ENCODE peak calls at places on chromosomes 11 and 22, in seven cellular contexts. A is AG04450, M is kidney epithelial cell, R is activated B cell treated with CpG ODN at 0.5 μM for 24 hours, Y is prostate gland, I is IMR-90, D is esophagus squamous epithelium. F is an unnamed sample.

GRCh38 chr22:19855504-19856409 is 1.1 kb upstream of the GNB1L start:
- DNase-seq in A (no peak), M (no peak), R (peak), Y (no peak), I (peak), D (no peak), F (no peak)

GRCh38 chr11:13126430-13126829 is 117.3 kb downstream of the RASSF10 start:
- DNase-seq in A (peak), M (peak), R (no peak), Y (no peak), I (peak), D (no peak), F (no peak)

GRCh38 chr11:126186031-126186698 is 25.3 kb downstream of the RPUSD4 start:
- DNase-seq in A (no peak), M (no peak), R (no peak), Y (no peak), I (peak), D (no peak), F (no peak)

GRCh38 chr11:3109921-3110706 is 52.9 kb upstream of the CARS1 start:
- DNase-seq in A (no peak), M (no peak), R (peak), Y (peak), I (no peak), D (no peak), F (no peak)

GRCh38 chr22:40033586-40034380 is 39.0 kb downstream of the FAM83F start:
- DNase-seq in A (no peak), M (no peak), R (no peak), Y (no peak), I (no peak), D (no peak), F (no peak)

GRCh38 chr11:8338138-8338537 is 74.5 kb upstream of the LMO1 start:
- DNase-seq in A (no peak), M (no peak), R (no peak), Y (peak), I (peak), D (no peak), F (peak)

GRCh38 chr11:121334973-121335711 is 42.6 kb downstream of the SC5D start:
- DNase-seq in A (no peak), M (no peak), R (no peak), Y (no peak), I (no peak), D (no peak), F (no peak)

GRCh38 chr22:42685941-42686666 is 34.6 kb downstream of the A4GALT start:
- DNase-seq in A (no peak), M (no peak), R (no peak), Y (no peak), I (no peak), D (no peak), F (no peak)

GRCh38 chr22:24950272-24950902 is 2.1 kb upstream of the KIAA1671 start:
- DNase-seq in A (no peak), M (no peak), R (no peak), Y (no peak), I (peak), D (no peak), F (no peak)

GRCh38 chr11:28900427-28900826 is 792.2 kb downstream of the METTL15 start:
- DNase-seq in A (no peak), M (no peak), R (no peak), Y (no peak), I (no peak), D (no peak), F (no peak)

GRCh38 chr22:50581031-50581949 is 1.4 kb downstream of the CHKB start:
- DNase-seq in A (no peak), M (no peak), R (no peak), Y (no peak), I (no peak), D (no peak), F (no peak)

GRCh38 chr11:75853971-75854370 is 39.0 kb downstream of the UVRAG start:
- DNase-seq in A (no peak), M (no peak), R (no peak), Y (no peak), I (no peak), D (no peak), F (no peak)

GRCh38 chr11:125516266-125516665 is 20.2 kb upstream of the FEZ1 start:
- DNase-seq in A (no peak), M (no peak), R (no peak), Y (no peak), I (no peak), D (no peak), F (no peak)

GRCh38 chr11:13183094-13183825 is 94.3 kb upstream of the BMAL1 start:
- DNase-seq in A (no peak), M (no peak), R (no peak), Y (no peak), I (peak), D (no peak), F (no peak)

GRCh38 chr22:24938741-24939341 is 7.7 kb downstream of the LHFPL7 start:
- DNase-seq in A (no peak), M (no peak), R (no peak), Y (peak), I (peak), D (no peak), F (no peak)

GRCh38 chr11:11966826-11967668 is 41.4 kb downstream of the DKK3 start:
- DNase-seq in A (no peak), M (no peak), R (peak), Y (peak), I (peak), D (no peak), F (peak)

GRCh38 chr22:42300286-42301071 is 30.0 kb upstream of the TCF20 start:
- DNase-seq in A (no peak), M (peak), R (peak), Y (no peak), I (no peak), D (no peak), F (no peak)

GRCh38 chr11:116895053-116895757 is 57.8 kb upstream of the APOA1 start:
- DNase-seq in A (no peak), M (no peak), R (peak), Y (no peak), I (no peak), D (no peak), F (no peak)

GRCh38 chr11:3126207-3126865 is 38.8 kb downstream of the OSBPL5 start:
- DNase-seq in A (no peak), M (no peak), R (no peak), Y (peak), I (no peak), D (no peak), F (no peak)

GRCh38 chr22:37244114-37244921 is at the start of gene RAC2:
- DNase-seq in A (no peak), M (no peak), R (peak), Y (no peak), I (peak), D (peak), F (no peak)

GRCh38 chr11:121347094-121347493 is 54.5 kb downstream of the SC5D start:
- DNase-seq in A (no peak), M (no peak), R (no peak), Y (no peak), I (no peak), D (no peak), F (no peak)

GRCh38 chr11:19995131-19995530 is 165.1 kb downstream of the DBX1 start:
- DNase-seq in A (peak), M (peak), R (no peak), Y (no peak), I (peak), D (no peak), F (no peak)

GRCh38 chr22:23113067-23113846 is 28.5 kb downstream of the RSPH14 start:
- DNase-seq in A (peak), M (no peak), R (no peak), Y (no peak), I (peak), D (no peak), F (no peak)

GRCh38 chr22:19871023-19871844 is 16.6 kb upstream of the GNB1L start:
- DNase-seq in A (no peak), M (no peak), R (no peak), Y (no peak), I (no peak), D (no peak), F (no peak)

GRCh38 chr11:4090258-4090657 is 4.3 kb upstream of the RRM1 start:
- DNase-seq in A (no peak), M (no peak), R (no peak), Y (no peak), I (no peak), D (no peak), F (no peak)

GRCh38 chr11:91860661-91861060 is 364.0 kb upstream of the FAT3 start:
- DNase-seq in A (no peak), M (peak), R (no peak), Y (no peak), I (no peak), D (no peak), F (no peak)

GRCh38 chr11:34050536-34050935 is 995 bp upstream of the CAPRIN1 start:
- DNase-seq in A (no peak), M (no peak), R (no peak), Y (no peak), I (peak), D (no peak), F (no peak)

GRCh38 chr11:62138630-62139425 is 15.0 kb downstream of the INCENP start:
- DNase-seq in A (no peak), M (no peak), R (no peak), Y (no peak), I (no peak), D (no peak), F (no peak)
- TF ChIP-seq CTCF in A (no peak), M (no peak), R (no peak), Y (no peak), I (no peak), D (no peak), F (no peak)

GRCh38 chr11:134856371-134856971 is 444.4 kb upstream of the B3GAT1 start:
- DNase-seq in A (no peak), M (no peak), R (no peak), Y (no peak), I (no peak), D (no peak), F (no peak)
- TF ChIP-seq CTCF in A (no peak), M (no peak), R (no peak), Y (no peak), I (no peak), D (no peak), F (no peak)

GRCh38 chr11:32334822-32335221 is 100.5 kb downstream of the WT1 start:
- DNase-seq in A (no peak), M (no peak), R (no peak), Y (no peak), I (no peak), D (no peak), F (no peak)
- TF ChIP-seq CTCF in A (no peak), M (peak), R (no peak), Y (no peak), I (peak), D (no peak), F (peak)

DNA sequence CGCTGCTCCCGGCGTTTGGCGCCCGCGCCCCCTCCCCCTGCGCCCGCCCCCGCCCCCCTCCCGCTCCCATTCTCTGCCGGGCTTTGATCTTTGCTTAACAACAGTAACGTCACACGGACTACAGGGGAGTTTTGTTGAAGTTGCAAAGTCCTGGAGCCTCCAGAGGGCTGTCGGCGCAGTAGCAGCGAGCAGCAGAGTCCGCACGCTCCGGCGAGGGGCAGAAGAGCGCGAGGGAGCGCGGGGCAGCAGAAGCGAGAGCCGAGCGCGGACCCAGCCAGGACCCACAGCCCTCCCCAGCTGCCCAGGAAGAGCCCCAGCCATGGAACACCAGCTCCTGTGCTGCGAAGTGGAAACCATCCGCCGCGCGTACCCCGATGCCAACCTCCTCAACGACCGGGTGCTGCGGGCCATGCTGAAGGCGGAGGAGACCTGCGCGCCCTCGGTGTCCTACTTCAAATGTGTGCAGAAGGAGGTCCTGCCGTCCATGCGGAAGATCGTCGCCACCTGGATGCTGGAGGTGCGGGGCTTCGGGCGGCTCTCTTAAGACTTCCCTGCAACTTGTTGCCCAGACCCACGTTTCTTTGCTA is at the start of gene CCND1:
- DNase-seq in A (peak), M (peak), R (no peak), Y (peak), I (peak), D (no peak), F (peak)
- TF ChIP-seq CTCF in A (peak), M (peak), R (no peak), Y (peak), I (peak), D (peak), F (peak)

GRCh38 chr11:66976048-66976467 is 954 bp downstream of the C11orf86 start:
- DNase-seq in A (no peak), M (no peak), R (no peak), Y (no peak), I (no peak), D (no peak), F (peak)
- TF ChIP-seq CTCF in A (peak), M (peak), R (no peak), Y (peak), I (peak), D (no peak), F (peak)

GRCh38 chr11:128603752-128604472 is 16.6 kb upstream of the ETS1 start:
- DNase-seq in A (no peak), M (no peak), R (no peak), Y (no peak), I (no peak), D (no peak), F (no peak)
- TF ChIP-seq CTCF in A (no peak), M (no peak), R (no peak), Y (no peak), I (peak), D (no peak), F (no peak)

GRCh38 chr11:61609970-61610347 is 29.1 kb upstream of the SYT7 start:
- DNase-seq in A (no peak), M (no peak), R (no peak), Y (no peak), I (no peak), D (no peak), F (no peak)
- TF ChIP-seq CTCF in A (peak), M (peak), R (no peak), Y (no peak), I (peak), D (no peak), F (peak)

DNA sequence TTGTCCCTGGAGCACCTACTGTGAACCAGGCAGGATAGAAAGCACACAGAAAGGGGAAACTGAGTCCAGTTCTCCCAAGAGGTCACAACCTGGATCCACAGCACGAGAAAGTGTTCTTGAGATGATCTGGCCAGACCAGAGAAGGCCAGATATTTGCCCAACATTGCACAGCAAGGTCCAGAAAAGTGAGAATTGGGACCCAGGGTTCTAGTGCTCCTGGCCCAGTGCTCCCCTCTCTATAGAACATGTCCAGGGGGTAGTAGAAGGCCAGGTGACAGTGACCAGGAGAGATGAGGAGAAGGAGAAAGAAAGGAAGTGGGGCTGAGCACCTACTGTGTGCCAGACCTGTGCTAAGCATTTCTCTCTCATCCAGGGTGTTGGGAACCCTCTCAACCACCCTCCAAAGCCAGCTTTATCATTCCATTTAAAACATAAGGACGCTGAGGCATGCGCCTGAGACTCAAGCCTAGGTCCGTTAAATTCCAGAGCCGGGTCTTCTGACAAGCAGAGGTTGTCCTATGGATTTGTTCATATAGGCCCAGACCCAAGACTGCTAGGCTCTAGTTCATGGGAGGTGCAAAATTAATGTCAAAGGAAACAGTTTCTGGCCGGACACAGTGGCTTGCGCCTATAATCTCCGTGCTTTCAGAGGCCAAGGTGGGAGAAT is 128.7 kb downstream of the MN1 start:
- DNase-seq in A (no peak), M (no peak), R (no peak), Y (no peak), I (no peak), D (no peak), F (no peak)
- TF ChIP-seq CTCF in A (no peak), M (no peak), R (no peak), Y (no peak), I (no peak), D (no peak), F (no peak)